ENCODE peak calls at places on chromosomes 3 and 15, in five cellular contexts. B is left ventricle myocardium inferior, Q is caudate nucleus, E is cardiac muscle cell, V is uterus. R is an unnamed sample.

GRCh38 chr3:31810991-31811433 is 170.1 kb downstream of the OSBPL10 start:
- DNase-seq in B (no peak), Q (no peak), E (no peak), V (no peak), R (no peak)

GRCh38 chr3:177591371-177591770 is 394.1 kb upstream of the TBL1XR1 start:
- DNase-seq in B (no peak), Q (no peak), E (peak; percentile 20), V (no peak), R (no peak)

GRCh38 chr3:9253327-9253726 is 3.9 kb upstream of the SRGAP3 start:
- DNase-seq in B (no peak), Q (no peak), E (no peak), V (no peak), R (no peak)

GRCh38 chr3:129525341-129525968 is 3.0 kb upstream of the RHO start:
- DNase-seq in B (no peak), Q (no peak), E (peak; percentile 31), V (no peak), R (no peak)

GRCh38 chr3:8603115-8603710 is 41.4 kb downstream of the SSUH2 start:
- DNase-seq in B (peak; percentile 51), Q (no peak), E (no peak), V (no peak), R (no peak)

GRCh38 chr3:10387881-10388621 is 67.1 kb upstream of the SEC13 start:
- DNase-seq in B (no peak), Q (no peak), E (peak; percentile 17), V (no peak), R (no peak)

GRCh38 chr3:46312996-46313395 is 40.9 kb upstream of the CCR2 start:
- DNase-seq in B (no peak), Q (no peak), E (peak; percentile 68), V (no peak), R (no peak)

GRCh38 chr3:1852950-1853349 is 245.7 kb upstream of the CNTN4 start:
- DNase-seq in B (no peak), Q (no peak), E (no peak), V (no peak), R (no peak)

GRCh38 chr3:185172086-185173049 is 19.5 kb upstream of the C3orf70 start:
- DNase-seq in B (no peak), Q (no peak), E (no peak), V (no peak), R (no peak)

GRCh38 chr15:77650285-77650684 is 17.6 kb upstream of the LINGO1 start:
- DNase-seq in B (no peak), Q (no peak), E (peak; percentile 28), V (no peak), R (no peak)

GRCh38 chr15:51195459-51195858 is 100.8 kb upstream of the TNFAIP8L3 start:
- DNase-seq in B (no peak), Q (no peak), E (peak; percentile 45), V (no peak), R (no peak)

GRCh38 chr15:100349696-100350433 is 8.1 kb upstream of the ADAMTS17 start:
- DNase-seq in B (peak; percentile 93), Q (peak; percentile 39), E (peak; percentile 97), V (peak; percentile 97), R (peak; percentile 97)

GRCh38 chr15:100353469-100353868 is 11.7 kb upstream of the ADAMTS17 start:
- DNase-seq in B (no peak), Q (no peak), E (no peak), V (no peak), R (no peak)

GRCh38 chr15:100349321-100349695 is 7.5 kb upstream of the ADAMTS17 start:
- DNase-seq in B (no peak), Q (no peak), E (no peak), V (no peak), R (no peak)

GRCh38 chr15:100348578-100348977 is 6.8 kb upstream of the ADAMTS17 start:
- DNase-seq in B (no peak), Q (no peak), E (no peak), V (no peak), R (no peak)

GRCh38 chr15:100350434-100351226 is 8.9 kb upstream of the ADAMTS17 start:
- DNase-seq in B (no peak), Q (no peak), E (peak; percentile 95), V (no peak), R (peak; percentile 28)
- H3K27ac ChIP-seq in B (peak overlapping the region; percentile 97), Q (peak overlapping the region; percentile 90), E (no peak overlapping the region), V (peak overlapping the region; percentile 96), R (peak overlapping the region; percentile 74)

GRCh38 chr15:88913017-88913849 is at the start of gene MFGE8:
- DNase-seq in B (peak; percentile 87), Q (no peak), E (peak; percentile 77), V (peak; percentile 87), R (peak; percentile 81)

GRCh38 chr15:88911766-88912118 is 1.4 kb downstream of the MFGE8 start:
- DNase-seq in B (peak; percentile 45), Q (no peak), E (no peak), V (peak; percentile 57), R (no peak)

GRCh38 chr15:88912500-88912921 is 668 bp downstream of the MFGE8 start:
- DNase-seq in B (peak; percentile 53), Q (no peak), E (peak; percentile 67), V (peak; percentile 67), R (peak; percentile 68)

GRCh38 chr15:88915354-88915753 is 2.2 kb upstream of the MFGE8 start:
- DNase-seq in B (peak; percentile 3), Q (no peak), E (no peak), V (no peak), R (no peak)

DNA sequence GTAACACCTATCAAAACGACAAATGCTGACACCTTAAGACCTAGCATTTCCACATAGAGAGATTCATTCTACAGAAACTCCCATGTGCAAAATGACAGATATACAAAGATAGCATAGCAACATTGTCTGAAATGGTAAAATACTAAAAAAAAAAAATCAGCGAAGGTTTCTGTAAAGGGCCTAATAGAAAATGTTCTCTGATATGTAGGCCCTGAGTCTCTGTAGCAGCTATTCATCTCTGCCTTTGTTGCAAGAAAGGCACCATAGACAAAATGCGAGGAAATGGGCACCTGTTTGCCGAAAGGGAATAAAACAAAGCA is 631 bp upstream of the MFGE8 start:
- DNase-seq in B (no peak), Q (no peak), E (no peak), V (no peak), R (no peak)
- H3K27ac ChIP-seq in B (peak overlapping the region; percentile 95), Q (no peak overlapping the region), E (peak overlapping the region; percentile 81), V (peak overlapping the region; percentile 94), R (no peak overlapping the region)

GRCh38 chr15:64014995-64015394 is 31.3 kb downstream of the DAPK2 start:
- DNase-seq in B (peak; percentile 71), Q (no peak), E (no peak), V (no peak), R (no peak)
- H3K27ac ChIP-seq in B (peak overlapping the region; percentile 87), Q (no peak overlapping the region), E (no peak overlapping the region), V (no peak overlapping the region), R (no peak overlapping the region)

GRCh38 chr3:133038731-133039398 is 674 bp downstream of the TMEM108 start:
- DNase-seq in B (peak; percentile 16), Q (no peak), E (peak; percentile 14), V (peak; percentile 14), R (peak; percentile 8)
- H3K27ac ChIP-seq in B (peak overlapping the region; percentile 51), Q (no peak overlapping the region), E (no peak overlapping the region), V (peak overlapping the region; percentile 52), R (no peak overlapping the region)

GRCh38 chr3:195258449-195259145 is 12.4 kb downstream of the XXYLT1 start:
- DNase-seq in B (no peak), Q (no peak), E (no peak), V (no peak), R (no peak)

GRCh38 chr3:195257454-195258448 is 13.2 kb downstream of the XXYLT1 start:
- DNase-seq in B (no peak), Q (no peak), E (no peak), V (no peak), R (peak; percentile 25)

GRCh38 chr3:195260286-195260905 is 10.6 kb downstream of the XXYLT1 start:
- DNase-seq in B (no peak), Q (no peak), E (no peak), V (no peak), R (no peak)

GRCh38 chr3:195259564-195260285 is 11.2 kb downstream of the XXYLT1 start:
- DNase-seq in B (peak; percentile 91), Q (no peak), E (peak; percentile 98), V (peak; percentile 95), R (peak; percentile 95)

GRCh38 chr3:195259146-195259563 is 11.8 kb downstream of the XXYLT1 start:
- DNase-seq in B (no peak), Q (no peak), E (peak; percentile 68), V (no peak), R (no peak)
- H3K27ac ChIP-seq in B (peak overlapping the region; percentile 94), Q (peak overlapping the region; percentile 79), E (peak overlapping the region; percentile 73), V (peak overlapping the region; percentile 98), R (peak overlapping the region; percentile 60)

GRCh38 chr3:194570898-194571297 is 62.3 kb downstream of the TMEM44 start:
- DNase-seq in B (no peak), Q (no peak), E (no peak), V (no peak), R (no peak)
- H3K27ac ChIP-seq in B (peak overlapping the region; percentile 88), Q (no peak overlapping the region), E (peak overlapping the region; percentile 94), V (no peak overlapping the region), R (no peak overlapping the region)

GRCh38 chr3:58237238-58237939 is at the start of gene ABHD6:
- DNase-seq in B (peak; percentile 77), Q (peak; percentile 34), E (peak; percentile 76), V (peak; percentile 80), R (peak; percentile 76)

GRCh38 chr3:58236527-58237237 is 910 bp upstream of the ABHD6 start:
- DNase-seq in B (no peak), Q (no peak), E (no peak), V (no peak), R (no peak)

GRCh38 chr3:58235970-58236369 is 1.6 kb upstream of the ABHD6 start:
- DNase-seq in B (no peak), Q (no peak), E (no peak), V (no peak), R (no peak)

GRCh38 chr3:58231666-58232065 is 5.9 kb upstream of the ABHD6 start:
- DNase-seq in B (no peak), Q (no peak), E (no peak), V (no peak), R (no peak)

GRCh38 chr3:58234516-58234931 is 3.1 kb upstream of the ABHD6 start:
- DNase-seq in B (no peak), Q (no peak), E (peak; percentile 25), V (no peak), R (no peak)
- H3K27ac ChIP-seq in B (no peak overlapping the region), Q (no peak overlapping the region), E (no peak overlapping the region), V (no peak overlapping the region), R (no peak overlapping the region)

DNA sequence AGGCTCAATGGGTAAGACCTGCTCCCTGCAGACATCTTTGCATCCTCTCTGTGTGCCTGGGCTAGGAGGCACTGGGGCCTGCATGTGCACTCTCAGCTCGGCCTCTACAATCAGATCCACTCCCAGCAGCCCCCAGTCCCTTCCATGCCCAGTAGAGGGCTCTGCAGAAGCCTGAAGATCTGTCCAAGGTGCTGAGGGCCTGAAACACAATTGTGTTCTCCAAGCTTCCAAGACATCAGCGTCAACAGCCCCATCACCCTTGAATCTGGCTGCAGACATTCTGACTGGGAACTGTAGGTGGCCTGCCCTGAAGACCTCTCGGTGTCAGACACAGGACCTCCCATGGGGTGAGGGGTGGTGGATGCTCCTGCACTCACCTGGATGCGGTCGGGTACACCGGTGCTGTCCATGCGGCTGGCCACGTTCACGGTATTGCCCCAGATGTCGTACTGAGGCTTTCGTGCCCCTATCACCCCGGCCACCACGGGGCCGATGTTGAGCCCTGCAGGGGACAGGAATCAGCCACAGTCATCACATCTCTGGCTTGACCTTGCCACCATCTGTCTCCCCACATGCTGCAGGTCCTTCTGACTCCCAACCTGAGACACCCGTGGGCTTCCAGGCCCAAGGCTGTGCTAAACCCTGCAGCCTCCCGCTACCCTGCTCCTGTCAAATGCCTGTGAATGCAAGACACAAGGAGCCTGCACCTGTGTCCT is 84.7 kb downstream of the SEC22A start:
- DNase-seq in B (no peak), Q (no peak), E (peak; percentile 81), V (no peak), R (no peak)
- H3K27ac ChIP-seq in B (no peak overlapping the region), Q (peak overlapping the region; percentile 62), E (no peak overlapping the region), V (no peak overlapping the region), R (no peak overlapping the region)

R was measured in ovary.